ENCODE peak calls at places on chromosomes 6 and 20, in six cellular contexts. W is PC-9, A is hepatocyte, Q is HFF-Myc, J is AG04450, N is astrocyte of the spinal cord. T is an unnamed sample.
A peak's percentile ranks its signal among the peaks of the same experiment; 100 is the strongest.

GRCh38 chr20:64138276-64138815 is 25.9 kb upstream of the MYT1 start:
- DNase-seq in A (no peak), Q (no peak), N (no peak), W (no peak), J (no peak), T (no peak)

GRCh38 chr6:119119989-119120388 is 41.5 kb upstream of the FAM184A start:
- DNase-seq in J (peak; percentile 23), W (no peak), Q (no peak), A (no peak), N (peak; percentile 33), T (peak; percentile 87)

GRCh38 chr6:34457747-34458462 is 8.0 kb upstream of the PACSIN1 start:
- DNase-seq in N (no peak), J (no peak), A (no peak), W (peak; percentile 48), Q (no peak), T (no peak)

GRCh38 chr6:90247262-90247661 is 49.4 kb downstream of the BACH2 start:
- DNase-seq in W (no peak), A (no peak), J (no peak), Q (no peak), N (no peak), T (no peak)

GRCh38 chr6:100078509-100078908 is 84.5 kb upstream of the MCHR2 start:
- DNase-seq in A (peak; percentile 17), Q (no peak), W (no peak), J (no peak), N (peak; percentile 54), T (peak; percentile 17)

GRCh38 chr6:99822741-99823512 is 171.1 kb downstream of the MCHR2 start:
- DNase-seq in W (peak; percentile 56), Q (peak; percentile 48), N (peak; percentile 67), J (peak; percentile 38), A (peak; percentile 71), T (peak; percentile 76)

GRCh38 chr6:65229768-65230167 is 477.3 kb downstream of the EYS start:
- DNase-seq in W (no peak), A (no peak), N (peak; percentile 30), J (peak; percentile 4), Q (no peak), T (no peak)

GRCh38 chr20:4957939-4958362 is 43.4 kb downstream of the SLC23A2 start:
- DNase-seq in A (no peak), Q (no peak), N (no peak), J (no peak), W (no peak), T (peak; percentile 58)

GRCh38 chr20:62806383-62807050 is 1.9 kb downstream of the OGFR start:
- DNase-seq in A (no peak), N (no peak), J (no peak), W (no peak), Q (no peak), T (no peak)

GRCh38 chr6:38498085-38498484 is 141.6 kb downstream of the BTBD9 start:
- DNase-seq in A (no peak), N (no peak), J (no peak), Q (no peak), W (no peak), T (peak; percentile 10)

GRCh38 chr20:2342243-2342642 is 38.5 kb upstream of the TGM6 start:
- DNase-seq in J (no peak), N (no peak), A (no peak), W (no peak), Q (no peak), T (no peak)

GRCh38 chr20:34493646-34494045 is 22.6 kb upstream of the DYNLRB1 start:
- DNase-seq in A (no peak), Q (no peak), N (no peak), W (no peak), J (no peak), T (no peak)

GRCh38 chr6:101102702-101103101 is 221.6 kb upstream of the ASCC3 start:
- DNase-seq in Q (no peak), W (no peak), N (no peak), J (no peak), A (no peak), T (no peak)

GRCh38 chr6:25157183-25157582 is 122.0 kb upstream of the CARMIL1 start:
- DNase-seq in N (no peak), Q (no peak), J (no peak), W (no peak), A (no peak), T (no peak)

GRCh38 chr6:84449220-84449619 is 221.8 kb upstream of the CEP162 start:
- DNase-seq in Q (peak; percentile 14), W (no peak), N (no peak), J (no peak), A (peak; percentile 16), T (peak; percentile 75)

GRCh38 chr6:74631558-74631957 is 574.3 kb downstream of the COL12A1 start:
- DNase-seq in A (no peak), Q (no peak), J (no peak), N (no peak), W (peak; percentile 68), T (peak; percentile 13)

GRCh38 chr20:20286061-20286460 is 81.8 kb upstream of the INSM1 start:
- DNase-seq in W (no peak), A (no peak), Q (no peak), J (no peak), N (no peak), T (no peak)

GRCh38 chr20:47950557-47951283 is 165.4 kb upstream of the SULF2 start:
- DNase-seq in N (no peak), A (no peak), Q (no peak), J (no peak), W (peak; percentile 45), T (no peak)

GRCh38 chr6:169326067-169326799 is 72.6 kb upstream of the THBS2 start:
- DNase-seq in N (peak; percentile 7), J (no peak), Q (no peak), A (peak; percentile 47), W (no peak), T (peak; percentile 62)

GRCh38 chr6:2220154-2220553 is 25.3 kb downstream of the GMDS start:
- DNase-seq in Q (no peak), J (no peak), W (no peak), N (no peak), A (no peak), T (no peak)

GRCh38 chr6:36984581-36985383 is 1.2 kb downstream of the MTCH1 start:
- DNase-seq in W (no peak), A (peak; percentile 76), Q (peak; percentile 30), N (peak; percentile 64), J (peak; percentile 45), T (peak; percentile 80)

GRCh38 chr20:6767536-6768227 is at the start of gene BMP2:
- DNase-seq in Q (no peak), W (no peak), N (peak; percentile 58), A (peak; percentile 91), J (no peak), T (peak; percentile 60)

GRCh38 chr20:16381444-16381843 is 191.8 kb downstream of the KIF16B start:
- DNase-seq in A (no peak), W (no peak), Q (no peak), J (no peak), N (no peak), T (no peak)

GRCh38 chr20:32972181-32973076 is 31.8 kb downstream of the SUN5 start:
- DNase-seq in W (no peak), J (no peak), A (no peak), N (no peak), Q (no peak), T (no peak)

GRCh38 chr20:34390769-34391447 is 27.8 kb downstream of the ITCH start:
- DNase-seq in N (peak; percentile 86), J (peak; percentile 67), Q (peak; percentile 71), W (peak; percentile 94), A (peak; percentile 63), T (peak; percentile 95)

GRCh38 chr6:73339340-73339739 is 14.7 kb downstream of the DPPA5 start:
- DNase-seq in A (no peak), W (no peak), N (peak; percentile 14), J (no peak), Q (no peak), T (no peak)

GRCh38 chr6:33781105-33781975 is 7.6 kb downstream of the LEMD2 start:
- DNase-seq in J (no peak), Q (no peak), W (peak; percentile 87), A (no peak), N (peak; percentile 79), T (peak; percentile 83)

GRCh38 chr6:16583151-16583762 is 178.0 kb downstream of the ATXN1 start:
- DNase-seq in J (no peak), Q (no peak), W (no peak), A (no peak), N (no peak), T (peak; percentile 47)

GRCh38 chr6:16582437-16583150 is 178.7 kb downstream of the ATXN1 start:
- DNase-seq in J (no peak), Q (no peak), N (no peak), A (no peak), W (no peak), T (peak; percentile 10)

DNA sequence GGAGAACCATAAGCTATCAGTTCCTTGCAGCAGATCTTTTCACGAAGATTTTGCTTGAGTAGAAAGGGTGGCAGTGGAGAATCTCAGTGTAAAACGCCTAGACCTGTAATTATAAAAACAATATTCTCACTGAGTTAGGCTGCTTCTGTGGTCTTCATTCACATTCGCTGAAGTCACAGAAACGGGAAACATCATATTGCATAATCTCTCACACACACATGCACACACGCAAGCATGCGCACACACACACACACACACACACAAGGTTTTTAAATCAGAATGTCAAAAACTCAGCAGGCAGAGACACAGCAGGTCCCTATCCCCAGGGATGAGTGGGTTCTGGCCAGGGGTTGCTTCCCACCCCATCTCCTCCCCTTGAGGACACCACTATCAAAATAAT is 175.5 kb downstream of the ATXN1 start:
- DNase-seq in A (no peak), J (no peak), N (no peak), Q (no peak), W (no peak), T (peak; percentile 7)
- H3K4me3 ChIP-seq in A (no peak overlapping the region), J (no peak overlapping the region), N (no peak overlapping the region), Q (no peak overlapping the region), W (no peak overlapping the region), T (no peak overlapping the region)

DNA sequence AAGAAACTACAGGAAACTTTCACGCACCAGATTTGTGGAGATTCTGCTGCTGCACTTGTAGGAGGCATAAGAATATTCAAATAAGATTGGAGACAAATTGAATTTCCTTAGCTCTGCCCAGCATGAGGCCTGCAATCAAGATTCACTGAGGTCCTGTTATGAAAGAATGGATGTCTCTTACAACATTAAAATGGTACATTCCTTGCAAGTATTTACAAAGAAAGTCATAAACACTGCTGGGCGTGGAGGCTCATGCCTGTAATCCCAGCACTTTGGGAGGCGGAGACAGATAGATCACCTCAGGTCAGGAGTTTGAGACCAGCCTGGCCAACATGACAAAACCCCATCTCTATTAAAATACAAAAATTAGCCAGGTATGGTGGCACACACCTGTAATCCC is 74.0 kb upstream of the MAP3K4 start:
- DNase-seq in Q (no peak), N (no peak), J (no peak), A (peak; percentile 30), W (no peak), T (peak; percentile 19)
- TF ChIP-seq CTCF in Q (no peak), N (no peak), J (no peak), A (no peak), W (no peak), T (no peak)

GRCh38 chr6:8017276-8017701 is 46.9 kb downstream of the BLOC1S5 start:
- DNase-seq in Q (no peak), J (no peak), N (peak; percentile 47), A (no peak), W (no peak), T (no peak)
- H3K4me3 ChIP-seq in Q (no peak overlapping the region), J (no peak overlapping the region), N (peak overlapping the region; percentile 25), A (no peak overlapping the region), W (no peak overlapping the region), T (peak overlapping the region; percentile 22)

DNA sequence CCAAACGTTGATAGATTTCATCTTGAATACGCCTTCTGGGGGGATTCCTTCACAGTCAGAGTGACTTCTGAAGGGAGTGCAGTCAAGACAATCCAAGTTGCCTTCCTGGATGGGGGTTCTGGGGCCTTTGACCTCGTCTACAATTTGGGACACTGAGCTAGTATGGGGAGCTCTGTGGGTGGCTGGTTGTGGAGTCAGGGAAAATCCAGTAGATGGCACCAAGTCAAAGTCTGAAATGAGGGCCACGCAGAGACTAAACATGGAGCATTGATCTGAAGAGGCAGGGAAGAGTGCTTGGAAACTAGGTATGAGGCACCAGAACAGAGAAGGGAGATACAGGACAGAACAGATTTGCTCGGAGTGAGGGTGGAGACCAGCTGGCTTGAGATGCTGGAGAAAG is 43.6 kb upstream of the CCN6 start:
- DNase-seq in J (no peak), A (no peak), Q (no peak), W (no peak), N (no peak), T (peak; percentile 32)
- TF ChIP-seq CTCF in J (no peak), A (peak; percentile 20), Q (no peak), W (no peak), N (no peak), T (peak; percentile 3)

T was measured in cardiac fibroblast.